ENCODE peak calls at places on chromosome 21, in nine cellular contexts. E is Caco-2, R is fibroblast of pulmonary artery, B is kidney epithelial cell, G is body of pancreas, W is NB4, O is PC-3, M is breast epithelium, J is tibial nerve. D is an unnamed sample.

GRCh38 chr21:44758781-44759627 is 42.6 kb downstream of the UBE2G2 start:
- DNase-seq in E (no peak), R (no peak), B (no peak), G (no peak), W (no peak), O (no peak), M (no peak), J (no peak), D (no peak)

GRCh38 chr21:26437326-26438009 is 135.6 kb downstream of the CYYR1 start:
- DNase-seq in E (no peak), R (peak; percentile 28), B (no peak), G (no peak), W (peak; percentile 1), O (no peak), M (no peak), J (no peak), D (peak; percentile 14)

GRCh38 chr21:17585875-17586450 is 26.7 kb downstream of the BTG3 start:
- DNase-seq in E (peak; percentile 39), R (peak; percentile 71), B (peak; percentile 10), G (no peak), W (peak; percentile 43), O (peak; percentile 73), M (no peak), J (no peak), D (peak; percentile 48)

GRCh38 chr21:35256468-35256988 is 207.4 kb upstream of the RUNX1 start:
- DNase-seq in E (peak; percentile 37), R (peak; percentile 99), B (peak; percentile 95), G (peak; percentile 85), W (no peak), O (peak; percentile 98), M (peak; percentile 76), J (peak; percentile 45), D (no peak)

GRCh38 chr21:23601549-23601948 is 2005.7 kb downstream of the MRPL39 start:
- DNase-seq in E (no peak), R (no peak), B (no peak), G (no peak), W (no peak), O (no peak), M (no peak), J (no peak), D (no peak)

GRCh38 chr21:25501996-25502665 is 105.2 kb downstream of the MRPL39 start:
- DNase-seq in E (no peak), R (no peak), B (no peak), G (no peak), W (peak; percentile 35), O (no peak), M (no peak), J (no peak), D (peak; percentile 84)

GRCh38 chr21:15208787-15209186 is 144.0 kb upstream of the NRIP1 start:
- DNase-seq in E (no peak), R (no peak), B (no peak), G (no peak), W (no peak), O (peak; percentile 34), M (no peak), J (no peak), D (no peak)

GRCh38 chr21:16707274-16707673 is 805.6 kb upstream of the CXADR start:
- DNase-seq in E (no peak), R (no peak), B (no peak), G (no peak), W (no peak), O (no peak), M (no peak), J (no peak), D (no peak)

GRCh38 chr21:27647401-27647800 is 680.5 kb upstream of the ADAMTS5 start:
- DNase-seq in E (no peak), R (peak; percentile 37), B (no peak), G (no peak), W (no peak), O (no peak), M (no peak), J (no peak), D (no peak)

GRCh38 chr21:40143822-40144525 is 276.7 kb downstream of the PCP4 start:
- DNase-seq in E (peak; percentile 57), R (peak; percentile 45), B (peak; percentile 1), G (peak; percentile 70), W (peak; percentile 51), O (peak; percentile 71), M (peak; percentile 33), J (peak; percentile 53), D (peak; percentile 43)

GRCh38 chr21:44589094-44589493 is 3.2 kb downstream of the KRTAP10-6 start:
- DNase-seq in E (no peak), R (no peak), B (no peak), G (no peak), W (no peak), O (no peak), M (no peak), J (no peak), D (no peak)

GRCh38 chr21:46500224-46500861 is 41.7 kb downstream of the DIP2A start:
- DNase-seq in E (no peak), R (peak; percentile 28), B (no peak), G (no peak), W (peak; percentile 50), O (peak; percentile 85), M (no peak), J (no peak), D (peak; percentile 42)

GRCh38 chr21:19870682-19871081 is 1127.5 kb upstream of the NCAM2 start:
- DNase-seq in E (no peak), R (no peak), B (no peak), G (no peak), W (no peak), O (no peak), M (no peak), J (no peak), D (no peak)

GRCh38 chr21:15679630-15680029 is 50.2 kb upstream of the USP25 start:
- DNase-seq in E (no peak), R (no peak), B (no peak), G (no peak), W (peak; percentile 1), O (no peak), M (no peak), J (no peak), D (no peak)

GRCh38 chr21:46229133-46229922 is 754 bp upstream of the LSS start:
- DNase-seq in E (peak; percentile 68), R (no peak), B (no peak), G (no peak), W (no peak), O (peak; percentile 37), M (no peak), J (no peak), D (peak; percentile 15)

GRCh38 chr21:18499761-18500376 is 96.3 kb upstream of the TMPRSS15 start:
- DNase-seq in E (peak; percentile 46), R (peak; percentile 56), B (no peak), G (peak; percentile 46), W (peak; percentile 56), O (peak; percentile 69), M (no peak), J (peak; percentile 28), D (peak; percentile 54)

GRCh38 chr21:27134513-27134912 is 167.6 kb upstream of the ADAMTS5 start:
- DNase-seq in E (no peak), R (peak; percentile 4), B (no peak), G (no peak), W (no peak), O (no peak), M (no peak), J (no peak), D (no peak)

GRCh38 chr21:25859264-25859931 is 124.6 kb downstream of the GABPA start:
- DNase-seq in E (no peak), R (no peak), B (no peak), G (no peak), W (no peak), O (no peak), M (no peak), J (no peak), D (no peak)

GRCh38 chr21:44415073-44416025 is 40.0 kb upstream of the LRRC3 start:
- DNase-seq in E (no peak), R (no peak), B (no peak), G (no peak), W (no peak), O (no peak), M (no peak), J (no peak), D (no peak)

DNA sequence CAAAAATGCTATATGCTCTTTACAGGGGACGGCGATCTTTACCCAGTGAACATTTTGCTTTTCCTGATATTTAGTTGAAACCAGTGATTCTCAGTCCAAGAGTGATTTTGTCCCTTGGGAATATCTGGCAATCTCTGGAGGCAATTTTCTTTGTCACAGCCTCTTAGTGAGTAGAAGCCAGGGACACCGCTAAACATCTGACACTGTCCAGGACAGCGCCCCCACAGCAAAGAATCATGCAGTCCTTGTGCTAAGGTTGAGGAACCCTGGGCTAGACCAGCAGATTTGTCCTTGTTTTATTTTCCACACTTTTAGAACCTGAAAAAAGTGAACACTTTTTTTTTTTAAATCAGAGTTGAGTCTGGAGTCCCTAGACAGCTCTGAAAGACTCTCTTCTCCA is 13.1 kb downstream of the EVA1C start:
- DNase-seq in E (no peak), R (no peak), B (no peak), G (no peak), W (no peak), O (no peak), M (no peak), J (no peak), D (no peak)
- TF ChIP-seq CTCF in E (no peak), R (no peak), B (no peak), G (no peak), W (no peak), O (peak; percentile 39), M (no peak), J (no peak), D (no peak)

GRCh38 chr21:37848721-37849490 is 67.4 kb downstream of the KCNJ6 start:
- DNase-seq in E (no peak), R (peak; percentile 52), B (no peak), G (no peak), W (no peak), O (no peak), M (no peak), J (no peak), D (no peak)
- H3K4me3 ChIP-seq in E (no peak overlapping the region), R (no peak overlapping the region), B (no peak overlapping the region), G (no peak overlapping the region), W (no peak overlapping the region), O (no peak overlapping the region), M (no peak overlapping the region), J (no peak overlapping the region), D (no peak overlapping the region)

GRCh38 chr21:31514598-31514997 is 144.9 kb upstream of the SOD1 start:
- DNase-seq in E (no peak), R (no peak), B (no peak), G (peak; percentile 23), W (no peak), O (no peak), M (peak; percentile 24), J (peak; percentile 35), D (no peak)
- TF ChIP-seq CTCF in E (no peak), R (no peak), B (peak; percentile 33), G (peak; percentile 33), W (no peak), O (peak; percentile 9), M (no peak), J (no peak), D (no peak)

GRCh38 chr21:42546433-42546832 is 32.8 kb downstream of the SLC37A1 start:
- DNase-seq in E (no peak), R (no peak), B (no peak), G (no peak), W (no peak), O (no peak), M (peak; percentile 37), J (no peak), D (no peak)
- H3K4me3 ChIP-seq in E (no peak overlapping the region), R (no peak overlapping the region), B (no peak overlapping the region), G (no peak overlapping the region), W (no peak overlapping the region), O (no peak overlapping the region), M (no peak overlapping the region), J (no peak overlapping the region), D (no peak overlapping the region)

D was measured in GM12865.